ENCODE peak calls at places on chromosomes 12 and 14, in four cellular contexts. H is transverse colon, Z is SK-N-SH, L is stomach. X is an unnamed sample. For H3K9me3, the result is how much of the 10 kb centered on the place peaks cover.

GRCh38 chr14:75610839-75611238 is 32.4 kb downstream of the FLVCR2 start:
- DNase-seq in H (no peak), L (no peak), Z (no peak), X (no peak)

GRCh38 chr14:49992901-49993335 is 100.0 kb downstream of the ARF6 start:
- DNase-seq in Z (no peak), L (no peak), H (no peak), X (no peak)

GRCh38 chr12:47754881-47755280 is 3.8 kb downstream of the RAPGEF3 start:
- DNase-seq in H (peak), Z (no peak), L (peak), X (no peak)

GRCh38 chr14:55125403-55125802 is 3.6 kb upstream of the LGALS3 start:
- DNase-seq in H (peak), Z (no peak), L (peak), X (no peak)

GRCh38 chr12:124867389-124867930 is 3.8 kb upstream of the SCARB1 start:
- DNase-seq in L (peak), Z (no peak), H (peak), X (no peak)

GRCh38 chr12:64680235-64680634 is 69.9 kb downstream of the RASSF3 start:
- DNase-seq in L (no peak), Z (no peak), H (peak), X (no peak)

GRCh38 chr12:50057000-50057841 is at the start of gene ASIC1:
- DNase-seq in L (peak), Z (peak), H (peak), X (peak)

GRCh38 chr12:83476006-83476405 is 789.3 kb downstream of the TMTC2 start:
- DNase-seq in Z (no peak), L (no peak), H (no peak), X (no peak)

GRCh38 chr12:124686001-124686884 is 118.8 kb upstream of the NCOR2 start:
- DNase-seq in L (no peak), Z (no peak), H (no peak), X (peak)

GRCh38 chr14:67722293-67722692 is 20.6 kb downstream of the RDH12 start:
- DNase-seq in H (peak), L (peak), Z (peak), X (peak)

GRCh38 chr14:103223818-103224352 is 100.6 kb downstream of the TNFAIP2 start:
- DNase-seq in Z (no peak), H (no peak), L (no peak), X (no peak)

GRCh38 chr14:68687746-68688145 is 105.1 kb downstream of the ZFP36L1 start:
- DNase-seq in L (no peak), Z (no peak), H (no peak), X (no peak)

GRCh38 chr12:39368096-39368495 is 74.8 kb downstream of the KIF21A start:
- DNase-seq in H (no peak), L (no peak), Z (no peak), X (no peak)

GRCh38 chr12:13171921-13172859 is 24.3 kb upstream of the EMP1 start:
- DNase-seq in H (peak), L (no peak), Z (no peak), X (no peak)

GRCh38 chr14:74978416-74978947 is 23.1 kb upstream of the PGF start:
- DNase-seq in H (no peak), L (no peak), Z (peak), X (no peak)

GRCh38 chr12:27674989-27675388 is 21.3 kb upstream of the REP15 start:
- DNase-seq in Z (no peak), H (no peak), L (no peak), X (no peak)

GRCh38 chr14:94367896-94368590 is 20.4 kb downstream of the SERPINA1 start:
- DNase-seq in L (no peak), Z (no peak), H (no peak), X (no peak)

GRCh38 chr14:94366146-94366887 is 22.1 kb downstream of the SERPINA1 start:
- DNase-seq in H (no peak), L (no peak), Z (no peak), X (no peak)

GRCh38 chr14:94367347-94367746 is 21.1 kb downstream of the SERPINA1 start:
- DNase-seq in H (no peak), L (no peak), Z (no peak), X (no peak)

GRCh38 chr14:94370524-94370910 is 17.9 kb downstream of the SERPINA1 start:
- DNase-seq in L (no peak), Z (no peak), H (no peak), X (no peak)

DNA sequence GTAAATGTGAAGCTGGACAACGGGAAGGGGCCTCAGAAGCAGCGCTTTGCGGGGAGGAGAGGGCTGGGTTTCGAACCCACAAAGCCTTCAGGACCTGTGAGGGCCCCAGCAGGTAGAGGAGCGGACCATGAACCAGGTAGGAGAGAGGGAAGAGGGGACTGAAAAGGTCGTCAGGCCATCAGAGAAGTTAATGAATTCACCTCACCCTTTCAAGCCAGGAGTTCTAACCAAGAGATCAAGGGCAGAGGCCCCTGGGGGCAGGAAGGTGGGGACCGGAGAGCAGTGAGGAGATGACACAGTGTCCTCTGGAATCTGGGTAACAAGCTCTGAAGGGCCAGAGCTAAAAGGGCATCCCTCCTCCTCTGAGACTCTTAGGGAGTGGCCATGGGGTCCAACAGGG is 19.4 kb downstream of the SERPINA1 start:
- DNase-seq in L (no peak), Z (no peak), H (no peak), X (no peak)
- TF ChIP-seq EP300 in L (no peak), Z (no peak), H (no peak), X (no peak)

DNA sequence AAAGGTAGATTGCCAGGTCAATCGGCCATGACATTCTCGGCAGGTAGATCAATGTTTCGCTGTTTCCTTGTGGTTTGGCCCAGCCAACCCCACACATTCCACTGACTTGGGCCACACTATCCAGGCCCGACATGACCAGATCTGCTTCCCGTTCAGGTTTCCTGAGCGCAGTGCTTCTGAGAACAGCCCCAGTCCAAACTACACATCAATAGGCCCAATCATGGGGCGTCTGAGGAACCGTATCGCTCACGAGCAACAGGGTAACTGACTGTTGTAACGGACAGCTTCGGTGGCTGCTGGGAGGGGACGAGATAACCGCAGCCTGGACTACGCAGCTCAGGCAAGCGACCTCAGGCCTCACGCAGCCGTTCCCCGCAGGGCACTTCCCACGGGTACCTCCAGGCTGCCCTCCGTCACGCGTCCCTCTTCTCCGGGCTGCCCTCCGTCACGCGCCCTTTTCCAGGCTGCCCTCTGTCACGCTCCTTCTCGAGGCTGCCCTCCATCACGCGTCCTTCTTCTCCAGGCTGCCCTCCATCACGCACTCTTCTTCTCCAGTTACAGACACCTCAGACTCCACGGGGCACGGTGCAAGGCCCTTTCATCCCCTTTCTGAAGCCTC is 14.7 kb downstream of the ZNF605 start:
- DNase-seq in Z (no peak), L (no peak), H (no peak), X (no peak)
- H3K9me3 ChIP-seq in Z (under half), L (half or more), H (half or more), X (half or more)

GRCh38 chr12:70657621-70658286 is 20.5 kb upstream of the PTPRB start:
- DNase-seq in Z (no peak), H (no peak), L (no peak), X (no peak)

GRCh38 chr12:70646850-70647249 is 9.6 kb upstream of the PTPRB start:
- DNase-seq in L (no peak), H (no peak), Z (no peak), X (no peak)

GRCh38 chr12:70648831-70649230 is 11.6 kb upstream of the PTPRB start:
- DNase-seq in H (no peak), L (no peak), Z (no peak), X (no peak)

GRCh38 chr12:70648191-70648590 is 11.0 kb upstream of the PTPRB start:
- DNase-seq in Z (no peak), L (no peak), H (no peak), X (no peak)

DNA sequence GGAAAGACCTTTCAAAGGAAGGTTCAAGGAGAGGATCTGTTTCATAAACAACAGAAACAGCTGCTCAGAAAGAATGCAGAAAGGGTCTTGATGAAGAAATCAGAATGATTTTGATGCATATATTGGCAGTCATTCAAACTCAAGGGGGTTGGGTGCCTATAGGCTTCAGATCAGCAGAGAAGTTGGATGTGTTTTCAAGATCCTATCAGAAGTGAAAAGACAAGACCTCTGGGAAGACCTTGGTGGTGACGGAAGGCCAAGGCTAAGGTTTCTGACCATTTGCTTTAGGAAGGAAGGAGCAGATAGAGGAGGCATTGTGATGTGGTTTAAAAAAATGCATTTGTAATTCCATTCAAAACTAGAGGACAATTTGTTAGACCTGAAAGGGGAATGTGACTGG is 15.2 kb upstream of the PTPRB start:
- DNase-seq in H (no peak), Z (no peak), L (no peak), X (no peak)
- TF ChIP-seq EP300 in H (no peak), Z (no peak), L (no peak), X (no peak)

GRCh38 chr12:52530366-52530765 is 10.2 kb upstream of the KRT5 start:
- DNase-seq in Z (no peak), L (no peak), H (no peak), X (no peak)

GRCh38 chr12:52530905-52531304 is 10.7 kb upstream of the KRT5 start:
- DNase-seq in Z (no peak), H (no peak), L (no peak), X (no peak)

GRCh38 chr12:52528641-52529143 is 8.5 kb upstream of the KRT5 start:
- DNase-seq in L (no peak), H (no peak), Z (no peak), X (no peak)

GRCh38 chr12:52529417-52529816 is 9.2 kb upstream of the KRT5 start:
- DNase-seq in L (no peak), H (no peak), Z (no peak), X (no peak)

DNA sequence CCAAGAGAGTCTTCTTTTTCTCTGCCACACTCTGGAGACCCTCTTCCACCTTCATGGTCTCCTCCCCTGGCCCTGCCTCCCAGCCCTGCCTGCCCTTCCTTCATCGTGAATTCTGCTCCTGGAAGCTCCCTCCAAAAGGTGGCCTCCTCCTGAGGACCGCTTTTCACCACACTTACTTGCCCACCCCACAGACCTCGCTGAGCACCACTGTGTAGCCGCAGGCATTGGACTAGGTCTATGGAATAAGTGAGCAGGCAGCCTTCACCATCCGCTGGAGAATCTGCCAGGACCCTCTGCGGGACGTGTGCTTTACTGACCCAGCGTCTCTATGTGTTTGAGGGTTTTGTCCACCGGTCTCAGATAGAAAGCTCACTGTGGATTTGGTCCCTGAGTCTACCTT is 9.7 kb upstream of the KRT5 start:
- DNase-seq in L (no peak), Z (no peak), H (no peak), X (no peak)
- H3K9me3 ChIP-seq in L (under half), Z (under half), H (under half), X (under half)

DNA sequence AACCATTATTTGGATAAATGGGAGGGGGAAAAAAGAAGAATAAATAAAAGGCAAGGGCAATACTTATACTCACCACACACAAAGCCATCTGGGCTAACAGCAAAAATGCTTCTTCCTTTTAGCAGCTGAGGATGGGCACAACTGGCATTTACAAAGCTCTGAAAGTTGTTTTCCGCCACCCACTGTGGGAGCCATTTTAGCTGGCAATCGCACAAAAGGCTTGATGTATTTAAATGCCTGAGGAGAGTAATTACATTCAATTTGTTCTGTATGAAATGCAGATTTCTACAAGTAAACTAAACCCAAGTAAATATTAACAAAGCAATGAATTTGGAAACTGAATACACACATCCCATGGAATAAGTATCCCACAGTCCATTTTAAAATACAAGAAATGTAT is 37.5 kb downstream of the LRIG3 start:
- DNase-seq in H (no peak), Z (no peak), L (no peak), X (no peak)
- TF ChIP-seq EP300 in H (no peak), Z (no peak), L (no peak), X (no peak)

DNA sequence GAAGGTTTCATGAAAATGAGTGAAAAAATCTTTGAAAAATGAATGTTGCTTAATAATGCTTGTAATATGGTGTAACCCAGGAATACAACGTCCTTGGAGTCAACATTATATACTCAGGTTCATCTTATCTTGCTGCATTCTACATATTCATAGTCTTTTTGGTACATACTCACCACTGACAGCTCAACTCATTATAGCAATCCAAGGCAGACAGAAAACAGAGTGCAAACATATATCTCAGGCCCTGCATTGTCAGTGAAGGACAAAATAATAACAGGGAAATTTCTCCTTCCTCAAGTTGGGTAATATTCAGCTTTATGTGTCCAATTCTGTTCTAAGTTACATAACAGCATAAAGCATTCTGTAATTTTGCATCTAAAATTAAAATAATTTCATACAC is 1353.0 kb upstream of the SEL1L start:
- DNase-seq in L (no peak), Z (no peak), H (no peak), X (no peak)
- H3K9me3 ChIP-seq in L (under half), Z (under half), H (under half), X (under half)

DNA sequence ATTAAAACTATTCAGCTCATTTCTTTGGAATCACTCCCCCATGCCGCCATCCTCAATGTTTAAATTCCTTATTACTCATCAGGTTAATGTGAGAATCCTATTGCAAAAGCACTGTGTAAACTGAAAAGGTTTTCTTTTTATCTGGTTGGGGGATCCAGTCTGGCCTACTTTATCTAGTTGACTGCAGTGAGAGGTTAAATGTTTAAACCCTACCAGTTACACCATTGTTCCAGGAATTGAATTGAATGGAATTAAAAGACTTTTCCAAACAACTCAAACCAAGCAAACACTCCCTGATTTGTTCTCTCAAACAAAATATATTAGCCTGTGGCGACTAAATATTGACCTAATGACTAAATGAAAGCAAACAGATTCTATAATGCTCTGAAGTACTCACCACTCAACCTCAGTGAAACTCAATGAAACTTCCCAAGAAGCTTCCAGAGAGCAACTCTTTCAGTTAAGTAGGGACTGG is 100.5 kb downstream of the VEZT start:
- DNase-seq in Z (no peak), H (no peak), L (no peak), X (no peak)
- TF ChIP-seq EP300 in Z (no peak), H (no peak), L (no peak), X (no peak)

GRCh38 chr12:41013921-41014642 is 174.0 kb upstream of the PDZRN4 start:
- DNase-seq in L (no peak), H (no peak), Z (no peak), X (no peak)

GRCh38 chr12:41014643-41015020 is 173.5 kb upstream of the PDZRN4 start:
- DNase-seq in Z (no peak), L (no peak), H (no peak), X (no peak)

GRCh38 chr12:41008472-41008871 is 179.6 kb upstream of the PDZRN4 start:
- DNase-seq in H (no peak), Z (no peak), L (no peak), X (no peak)

GRCh38 chr12:41011939-41012338 is 176.2 kb upstream of the PDZRN4 start:
- DNase-seq in H (no peak), Z (no peak), L (no peak), X (no peak)
- H3K9me3 ChIP-seq in H (under half), Z (under half), L (under half), X (under half)

GRCh38 chr12:113459981-113460380 is 11.7 kb downstream of the LHX5 start:
- DNase-seq in Z (no peak), H (no peak), L (no peak), X (no peak)
- TF ChIP-seq EP300 in Z (no peak), H (no peak), L (no peak), X (no peak)